ENCODE peak calls at places on chromosomes 16 and 17, in five cellular contexts. N, B, A, H and S are unnamed samples.

GRCh38 chr16:81807767-81808166 is 28.7 kb downstream of the PLCG2 start:
- DNase-seq in N (no peak), B (no peak), A (no peak), H (no peak), S (no peak)

GRCh38 chr16:55487048-55487803 is 8.2 kb downstream of the MMP2 start:
- DNase-seq in N (no peak), A (peak), H (no peak), B (peak), S (peak)

GRCh38 chr17:44386182-44386525 is 3.3 kb downstream of the ITGA2B start:
- DNase-seq in A (no peak), H (no peak), N (no peak), B (no peak), S (no peak)

GRCh38 chr17:1227917-1228751 is 42.1 kb upstream of the BHLHA9 start:
- DNase-seq in N (peak), H (peak), A (no peak), B (no peak), S (no peak)

GRCh38 chr16:84832488-84833141 is 12.8 kb downstream of the CRISPLD2 start:
- DNase-seq in A (peak), N (no peak), B (peak), H (peak), S (peak)

GRCh38 chr16:68069511-68070248 is 15.5 kb upstream of the NFATC3 start:
- DNase-seq in N (no peak), H (peak), A (no peak), B (no peak), S (no peak)

GRCh38 chr17:38416840-38417209 is 11.4 kb upstream of the ARHGAP23 start:
- DNase-seq in A (no peak), H (no peak), B (no peak), N (no peak), S (no peak)

GRCh38 chr16:13098536-13098935 is 197.1 kb downstream of the SHISA9 start:
- DNase-seq in N (no peak), H (no peak), B (no peak), A (no peak), S (no peak)

GRCh38 chr17:34645636-34646035 is 66.3 kb downstream of the TMEM132E start:
- DNase-seq in A (no peak), H (no peak), B (no peak), N (no peak), S (no peak)

GRCh38 chr16:67277294-67277998 is 1.9 kb upstream of the PLEKHG4 start:
- DNase-seq in B (peak), N (no peak), H (peak), A (peak), S (peak)

GRCh38 chr17:51120357-51120738 is 320 bp downstream of the SPAG9 start:
- DNase-seq in A (peak), N (no peak), B (peak), H (peak), S (peak)

GRCh38 chr16:55476625-55477533 is 2.1 kb upstream of the MMP2 start:
- DNase-seq in N (no peak), A (no peak), H (no peak), B (no peak), S (no peak)

GRCh38 chr17:64689106-64689505 is 27.0 kb upstream of the SMURF2 start:
- DNase-seq in H (peak), A (no peak), B (no peak), N (no peak), S (no peak)

GRCh38 chr17:7556627-7557026 is 1.9 kb upstream of the TNFSF13 start:
- DNase-seq in H (no peak), B (no peak), N (no peak), A (no peak), S (no peak)

GRCh38 chr17:7557825-7558543 is 566 bp upstream of the TNFSF13 start:
- DNase-seq in A (peak), B (no peak), H (peak), N (peak), S (peak)

GRCh38 chr17:7553356-7553755 is 4.5 kb downstream of the TNFSF12 start:
- DNase-seq in A (no peak), N (no peak), B (no peak), H (no peak), S (no peak)

GRCh38 chr17:7557147-7557764 is 1.3 kb upstream of the TNFSF13 start:
- DNase-seq in H (no peak), B (no peak), A (no peak), N (peak), S (no peak)

DNA sequence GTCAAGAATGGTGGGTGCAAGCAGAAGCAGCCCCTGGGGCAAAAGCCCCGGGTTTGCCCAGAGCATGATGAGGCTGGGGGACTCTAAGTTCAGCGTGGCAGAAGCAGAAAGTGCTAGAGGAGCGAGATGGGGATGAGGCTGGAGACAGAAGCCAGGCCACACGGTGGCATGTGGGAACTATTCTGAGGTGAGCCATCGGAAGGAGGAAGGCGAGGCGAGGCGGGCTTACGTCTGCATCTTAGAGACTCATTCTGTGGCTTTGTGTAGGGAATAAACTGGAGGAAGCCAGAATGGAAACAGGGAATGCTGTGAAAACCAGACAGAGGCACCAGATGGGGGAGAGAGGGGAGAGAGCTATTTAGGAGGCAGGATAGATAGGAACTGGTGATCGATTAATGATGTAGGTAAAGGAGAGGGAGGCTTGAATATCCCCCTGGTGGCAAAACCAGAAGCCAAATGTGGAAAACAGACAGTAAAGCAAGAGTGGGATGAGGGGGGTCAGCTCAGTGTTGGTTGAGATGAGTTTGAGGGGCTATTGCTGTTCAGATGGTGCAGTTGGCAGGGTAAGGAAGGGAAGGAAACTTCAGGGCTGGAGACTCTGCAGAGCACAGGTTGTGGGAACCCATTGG is 3.1 kb upstream of the TNFSF13 start:
- DNase-seq in A (no peak), H (no peak), N (peak), B (no peak), S (no peak)
- TF ChIP-seq CTCF in A (peak), H (no peak), N (peak), B (peak), S (peak)

DNA sequence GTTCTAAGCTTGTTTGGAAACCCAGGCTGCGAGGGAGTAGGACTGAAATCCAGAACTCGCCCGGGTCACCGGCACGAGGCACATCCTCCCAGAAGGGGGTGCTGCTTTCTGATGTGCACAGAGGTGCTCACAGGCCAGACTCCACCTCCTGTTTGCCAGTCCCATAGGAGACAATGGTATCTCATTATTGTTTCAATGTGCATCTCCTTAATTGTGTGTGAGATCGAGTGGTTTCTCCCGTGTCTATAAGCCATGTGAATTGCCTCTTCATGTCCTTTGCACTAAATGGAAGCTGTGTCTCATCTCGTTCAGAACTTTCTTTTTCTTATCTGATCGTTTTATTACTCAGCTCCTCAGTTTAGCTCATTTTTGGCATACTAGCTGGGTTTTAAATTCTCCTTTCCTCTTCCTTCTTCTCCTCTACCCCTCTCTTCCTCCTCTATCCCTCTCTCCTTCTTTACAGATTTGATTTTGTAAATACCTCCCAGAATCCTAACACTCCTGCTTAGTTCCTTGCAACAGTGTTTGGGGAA is 32.1 kb upstream of the PRKCB start:
- DNase-seq in H (peak), N (peak), A (peak), B (peak), S (no peak)
- TF ChIP-seq CTCF in H (peak), N (peak), A (peak), B (peak), S (peak)

GRCh38 chr17:77378318-77379064 is 237.7 kb downstream of the SEC14L1 start:
- DNase-seq in A (no peak), H (no peak), B (no peak), N (no peak), S (no peak)
- TF ChIP-seq CTCF in A (no peak), H (no peak), B (no peak), N (no peak), S (no peak)

DNA sequence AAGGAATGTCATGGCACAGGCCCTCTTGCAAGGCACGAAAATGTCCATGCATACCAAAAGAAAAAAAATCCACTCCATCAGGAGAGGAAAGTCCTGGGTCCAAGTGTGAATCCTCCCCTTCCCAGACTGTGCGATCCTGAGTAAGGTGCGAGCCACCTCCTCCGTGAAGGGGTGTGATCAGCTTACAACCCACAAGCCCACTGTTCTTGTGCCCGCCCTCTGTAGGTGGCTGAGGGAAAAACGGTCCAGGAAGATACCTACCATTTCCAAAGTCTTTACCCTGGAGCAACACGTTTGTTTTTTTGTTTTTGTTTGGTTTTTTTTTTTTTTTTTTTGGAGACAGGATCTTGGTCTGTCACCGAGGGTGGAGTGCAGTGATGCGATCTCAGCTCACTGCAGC is 116.5 kb downstream of the ZNF423 start:
- DNase-seq in B (no peak), N (peak), A (no peak), H (no peak), S (no peak)
- TF ChIP-seq CTCF in B (no peak), N (peak), A (no peak), H (no peak), S (peak)

GRCh38 chr16:54414671-54415070 is 128.1 kb upstream of the IRX3 start:
- DNase-seq in N (no peak), B (no peak), H (no peak), A (no peak), S (no peak)

GRCh38 chr16:54407596-54407995 is 121.0 kb upstream of the IRX3 start:
- DNase-seq in B (peak), N (peak), H (no peak), A (peak), S (peak)

GRCh38 chr16:54409982-54410381 is 123.4 kb upstream of the IRX3 start:
- DNase-seq in A (no peak), H (no peak), N (peak), B (no peak), S (no peak)

GRCh38 chr16:54412777-54413455 is 126.3 kb upstream of the IRX3 start:
- DNase-seq in A (no peak), B (no peak), H (no peak), N (no peak), S (no peak)

DNA sequence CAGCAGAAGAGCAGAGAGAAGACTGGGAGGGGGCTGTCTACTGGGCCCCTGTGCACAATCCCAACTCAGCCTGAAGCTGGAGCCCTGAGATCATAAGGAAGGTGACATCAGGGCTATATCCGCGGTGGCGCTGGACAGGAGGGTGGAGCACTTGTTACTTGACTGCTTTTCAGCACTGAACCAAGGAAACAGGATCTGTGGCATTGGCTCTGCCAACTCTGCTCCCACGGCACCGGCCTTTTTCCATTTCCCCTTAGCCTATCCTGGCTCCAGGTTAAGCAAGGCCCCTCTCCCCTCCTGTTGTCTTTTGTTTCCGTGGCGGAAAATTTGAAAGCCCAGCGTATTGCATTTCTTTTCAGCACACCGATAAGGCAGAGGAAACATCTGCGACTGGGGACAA is 125.0 kb upstream of the IRX3 start:
- DNase-seq in H (peak), A (no peak), N (peak), B (no peak), S (no peak)
- TF ChIP-seq CTCF in H (no peak), A (no peak), N (no peak), B (no peak), S (no peak)

GRCh38 chr17:9273334-9274118 is 252.2 kb downstream of the NTN1 start:
- DNase-seq in N (peak), B (no peak), A (peak), H (no peak), S (no peak)

GRCh38 chr17:9270921-9271320 is 249.6 kb downstream of the NTN1 start:
- DNase-seq in A (no peak), B (no peak), N (no peak), H (no peak), S (no peak)

GRCh38 chr17:9274119-9274445 is 252.8 kb downstream of the NTN1 start:
- DNase-seq in B (no peak), A (no peak), N (peak), H (no peak), S (no peak)

GRCh38 chr17:9272506-9272905 is 251.2 kb downstream of the NTN1 start:
- DNase-seq in N (no peak), H (no peak), B (no peak), A (no peak), S (no peak)

DNA sequence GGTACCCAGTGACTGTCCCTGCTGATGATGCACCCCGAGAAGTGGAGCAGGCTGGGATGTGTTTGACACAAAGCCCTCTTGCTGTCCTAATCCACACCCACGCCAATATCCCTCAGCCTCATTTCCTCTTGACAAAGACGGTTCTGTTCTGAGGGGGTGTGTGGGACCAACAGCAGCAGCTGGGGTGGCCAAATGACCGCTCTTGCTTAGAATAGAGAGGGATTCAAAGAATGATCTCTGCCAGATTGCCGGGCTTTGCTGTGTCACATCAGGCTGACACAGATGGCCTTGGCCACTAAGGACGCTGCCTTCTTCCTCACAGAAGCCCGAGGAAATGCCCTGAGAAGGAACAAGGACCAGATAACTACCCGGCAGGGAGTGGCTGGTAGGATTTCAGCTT is 250.7 kb downstream of the NTN1 start:
- DNase-seq in H (no peak), A (no peak), N (peak), B (no peak), S (no peak)
- TF ChIP-seq CTCF in H (no peak), A (no peak), N (no peak), B (no peak), S (no peak)

GRCh38 chr16:2512920-2513404 is 790 bp upstream of the ATP6V0C start:
- DNase-seq in B (no peak), H (peak), A (no peak), N (peak), S (no peak)
- TF ChIP-seq CTCF in B (peak), H (no peak), A (no peak), N (peak), S (no peak)

DNA sequence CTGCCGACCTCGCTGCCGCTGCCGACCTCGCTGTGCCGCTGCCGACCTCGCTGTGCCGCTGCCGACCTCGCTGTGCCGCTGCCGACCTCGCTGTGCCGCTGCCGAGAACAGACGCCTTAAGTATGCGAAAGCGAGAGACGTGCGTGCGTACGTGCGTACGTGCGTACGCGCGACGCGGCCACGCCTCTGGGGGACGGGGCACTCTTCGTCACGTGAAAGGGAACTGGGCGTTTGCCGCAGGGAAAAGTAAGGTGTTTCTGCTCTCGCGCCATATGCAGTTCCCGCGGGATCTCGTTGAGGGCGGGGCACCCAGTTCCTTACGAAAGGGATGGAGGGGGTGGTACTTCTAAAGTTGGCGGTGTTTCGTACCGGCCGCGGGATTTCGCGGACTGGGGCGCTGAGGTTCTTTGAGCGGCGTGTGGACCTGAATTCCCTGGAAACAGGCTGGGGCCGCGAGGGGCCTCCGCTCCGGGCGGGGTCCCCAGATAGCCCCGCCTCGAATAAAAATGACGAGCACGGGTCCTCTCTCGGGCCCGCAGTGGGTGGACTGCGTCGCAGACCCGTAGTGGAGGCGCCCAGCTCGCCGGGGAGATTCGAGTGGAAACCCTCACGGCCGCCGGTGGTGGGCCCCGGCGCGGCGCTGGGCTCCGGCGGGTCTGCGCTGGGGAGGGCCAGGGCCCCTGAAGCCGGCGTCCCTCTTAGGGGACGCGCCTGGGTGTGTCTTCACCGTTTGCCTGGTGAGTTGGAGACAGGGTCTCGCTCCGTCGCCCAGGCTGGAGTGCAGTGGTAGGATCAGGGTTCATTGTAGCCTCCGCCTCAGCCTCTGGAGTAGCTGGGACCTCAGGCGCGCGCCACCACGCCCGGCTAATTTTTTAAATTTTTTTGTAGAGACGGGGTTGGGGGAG is at the start of gene EIF4A3:
- DNase-seq in A (peak), H (peak), B (peak), N (peak), S (peak)
- TF ChIP-seq CTCF in A (no peak), H (no peak), B (no peak), N (no peak), S (no peak)

GRCh38 chr17:81523139-81524062 is 4.8 kb upstream of the FSCN2 start:
- DNase-seq in A (peak), B (peak), H (no peak), N (peak), S (no peak)
- TF ChIP-seq CTCF in A (peak), B (peak), H (no peak), N (peak), S (peak)

GRCh38 chr16:49644143-49644460 is 211.8 kb downstream of the ZNF423 start:
- DNase-seq in N (no peak), H (no peak), B (no peak), A (no peak), S (peak)
- TF ChIP-seq CTCF in N (peak), H (no peak), B (no peak), A (no peak), S (peak)